ENCODE peak calls at places on chromosome 7, in seven cellular contexts. L is cardiac muscle cell, G is endodermal cell, Z is OCI-LY7, S is A549, P is Peyer's patch, N is transverse colon. C is an unnamed sample.

GRCh38 chr7:131219277-131220041 is 108.2 kb upstream of the MKLN1 start:
- DNase-seq in L (peak; percentile 30), G (peak; percentile 50), Z (peak; percentile 61), S (no peak), P (peak; percentile 32), N (peak; percentile 24), C (no peak)

GRCh38 chr7:127114739-127115265 is 137.9 kb downstream of the GRM8 start:
- DNase-seq in L (no peak), G (peak; percentile 68), Z (no peak), S (no peak), P (no peak), N (no peak), C (no peak)

GRCh38 chr7:102415685-102416225 is 17.6 kb upstream of the ORAI2 start:
- DNase-seq in L (no peak), G (no peak), Z (peak; percentile 67), S (no peak), P (peak; percentile 75), N (peak; percentile 38), C (peak; percentile 81)

GRCh38 chr7:94266278-94266677 is 128.4 kb upstream of the COL1A2 start:
- DNase-seq in L (peak; percentile 89), G (no peak), Z (no peak), S (no peak), P (no peak), N (no peak), C (no peak)

GRCh38 chr7:93014410-93014809 is 103.4 kb downstream of the SAMD9 start:
- DNase-seq in L (peak; percentile 6), G (no peak), Z (no peak), S (no peak), P (no peak), N (peak; percentile 17), C (no peak)

GRCh38 chr7:7868245-7868899 is 100.2 kb upstream of the GLCCI1 start:
- DNase-seq in L (no peak), G (no peak), Z (peak; percentile 47), S (no peak), P (no peak), N (no peak), C (no peak)

GRCh38 chr7:63899691-63900393 is 98.8 kb upstream of the ZNF722 start:
- DNase-seq in L (no peak), G (no peak), Z (no peak), S (no peak), P (peak; percentile 78), N (peak; percentile 29), C (peak; percentile 94)

GRCh38 chr7:156082048-156082447 is 269.8 kb upstream of the SHH start:
- DNase-seq in L (no peak), G (no peak), Z (no peak), S (no peak), P (no peak), N (no peak), C (no peak)

GRCh38 chr7:100087055-100087750 is 1.6 kb upstream of the COPS6 start:
- DNase-seq in L (peak; percentile 98), G (no peak), Z (no peak), S (no peak), P (no peak), N (no peak), C (no peak)

GRCh38 chr7:117673367-117673766 is 193.5 kb downstream of the CFTR start:
- DNase-seq in L (peak; percentile 50), G (peak; percentile 87), Z (no peak), S (no peak), P (no peak), N (peak; percentile 71), C (peak; percentile 82)

GRCh38 chr7:3965794-3966395 is 664.8 kb downstream of the SDK1 start:
- DNase-seq in L (no peak), G (no peak), Z (no peak), S (no peak), P (no peak), N (no peak), C (no peak)

GRCh38 chr7:101630591-101630990 is 1.5 kb upstream of the MYL10 start:
- DNase-seq in L (no peak), G (no peak), Z (no peak), S (no peak), P (no peak), N (no peak), C (no peak)

GRCh38 chr7:2022021-2022409 is 210.7 kb downstream of the MAD1L1 start:
- DNase-seq in L (no peak), G (no peak), Z (no peak), S (no peak), P (no peak), N (no peak), C (peak; percentile 39)

GRCh38 chr7:33108591-33108930 is 643 bp downstream of the RP9 start:
- DNase-seq in L (no peak), G (no peak), Z (peak; percentile 41), S (peak; percentile 31), P (no peak), N (peak; percentile 13), C (no peak)

GRCh38 chr7:39458346-39458745 is 107.9 kb upstream of the YAE1 start:
- DNase-seq in L (no peak), G (no peak), Z (no peak), S (no peak), P (no peak), N (no peak), C (no peak)

GRCh38 chr7:13904689-13905088 is 84.8 kb downstream of the ETV1 start:
- DNase-seq in L (peak; percentile 82), G (no peak), Z (no peak), S (no peak), P (no peak), N (no peak), C (no peak)

GRCh38 chr7:157864911-157865310 is 528.1 kb downstream of the DNAJB6 start:
- DNase-seq in L (no peak), G (no peak), Z (no peak), S (no peak), P (no peak), N (no peak), C (peak; percentile 48)

GRCh38 chr7:23471090-23471859 is 984 bp upstream of the IGF2BP3 start:
- DNase-seq in L (peak; percentile 82), G (peak; percentile 97), Z (peak; percentile 93), S (peak; percentile 80), P (no peak), N (peak; percentile 21), C (no peak)

GRCh38 chr7:23468721-23469149 is 1.6 kb downstream of the IGF2BP3 start:
- DNase-seq in L (no peak), G (peak; percentile 73), Z (peak; percentile 60), S (no peak), P (no peak), N (peak; percentile 8), C (peak; percentile 77)

GRCh38 chr7:23469150-23469960 is 936 bp downstream of the IGF2BP3 start:
- DNase-seq in L (peak; percentile 35), G (peak; percentile 69), Z (peak; percentile 70), S (no peak), P (no peak), N (no peak), C (no peak)

GRCh38 chr7:23470290-23471089 is at the start of gene IGF2BP3:
- DNase-seq in L (peak; percentile 99), G (peak; percentile 95), Z (peak; percentile 93), S (peak; percentile 76), P (no peak), N (peak; percentile 24), C (no peak)

GRCh38 chr7:23469961-23470250 is 385 bp downstream of the IGF2BP3 start:
- DNase-seq in L (no peak), G (peak; percentile 63), Z (no peak), S (no peak), P (no peak), N (no peak), C (no peak)
- H3K27ac ChIP-seq in L (peak overlapping the region; percentile 96), G (peak overlapping the region; percentile 91), Z (peak overlapping the region; percentile 90), S (peak overlapping the region; percentile 99), P (no peak overlapping the region), N (no peak overlapping the region), C (no peak overlapping the region)

GRCh38 chr7:22192778-22193177 is 164.2 kb downstream of the RAPGEF5 start:
- DNase-seq in L (no peak), G (no peak), Z (no peak), S (no peak), P (no peak), N (no peak), C (no peak)
- H3K4me3 ChIP-seq in L (no peak overlapping the region), G (peak overlapping the region; percentile 84), Z (no peak overlapping the region), S (no peak overlapping the region), P (no peak overlapping the region), N (no peak overlapping the region), C (no peak overlapping the region)

DNA sequence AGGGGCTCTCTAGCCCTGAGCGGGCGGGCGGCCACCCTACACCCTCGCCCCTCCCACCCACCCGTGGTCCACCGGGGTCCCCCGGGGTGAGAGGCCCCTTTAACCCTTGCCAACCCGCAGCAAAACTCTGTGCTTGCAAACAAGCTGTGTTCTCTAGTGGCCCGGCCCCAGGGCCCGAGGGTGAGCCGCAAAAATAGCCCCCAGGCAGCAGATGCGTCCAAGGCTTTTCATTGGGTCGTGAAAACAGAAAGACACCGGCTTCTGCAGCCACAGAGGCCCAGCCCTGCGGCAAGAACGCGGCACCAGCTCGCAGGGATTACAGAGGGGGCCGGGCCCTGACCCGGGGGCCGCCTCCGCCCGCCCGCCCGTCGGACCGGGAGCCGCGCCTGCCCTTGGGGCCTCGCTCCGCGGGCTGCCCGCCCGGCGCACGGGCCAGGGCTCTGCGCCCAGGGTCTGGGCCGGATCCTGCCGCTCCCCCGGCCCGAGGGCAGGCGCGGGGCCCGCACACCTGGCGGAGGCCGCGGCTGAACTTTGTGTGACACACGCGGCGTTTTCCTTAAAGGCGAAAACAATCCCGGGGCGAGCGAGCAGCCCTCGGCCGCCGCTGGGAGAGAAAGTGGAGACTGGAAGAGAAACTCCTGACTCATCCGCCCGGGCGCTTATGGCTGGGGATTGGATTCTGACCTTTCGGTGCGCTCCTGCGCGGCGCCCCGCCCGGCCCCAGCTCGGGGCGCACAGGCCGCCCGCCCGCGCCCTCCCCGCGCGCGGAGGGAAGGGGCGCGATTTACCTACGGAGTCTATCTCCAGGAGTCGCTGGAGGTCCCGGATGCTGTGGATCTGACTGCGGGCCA is 2.8 kb downstream of the PDGFA start:
- DNase-seq in L (peak; percentile 76), G (peak; percentile 78), Z (no peak), S (peak; percentile 62), P (no peak), N (peak; percentile 83), C (peak; percentile 85)
- H3K4me1 ChIP-seq in L (peaks cover 17% of the 10 kb centered on the region), G (peaks cover 6% of the 10 kb centered on the region), Z (no peaks in the 10 kb centered on the region), S (peaks cover 32% of the 10 kb centered on the region), P (peaks cover 68% of the 10 kb centered on the region), N (peaks cover 76% of the 10 kb centered on the region), C (peaks cover 9% of the 10 kb centered on the region)

GRCh38 chr7:22896917-22897316 is 74.3 kb upstream of the TOMM7 start:
- DNase-seq in L (no peak), G (peak; percentile 60), Z (no peak), S (no peak), P (no peak), N (no peak), C (no peak)
- H3K27ac ChIP-seq in L (no peak overlapping the region), G (no peak overlapping the region), Z (no peak overlapping the region), S (no peak overlapping the region), P (no peak overlapping the region), N (no peak overlapping the region), C (no peak overlapping the region)

GRCh38 chr7:141550694-141551079 is 523 bp upstream of the AGK start:
- DNase-seq in L (no peak), G (peak; percentile 67), Z (no peak), S (peak; percentile 11), P (no peak), N (no peak), C (no peak)
- H3K4me3 ChIP-seq in L (peak overlapping the region; percentile 63), G (peak overlapping the region; percentile 90), Z (peak overlapping the region; percentile 90), S (peak overlapping the region; percentile 96), P (peak overlapping the region; percentile 90), N (peak overlapping the region; percentile 79), C (peak overlapping the region; percentile 63)